ENCODE peak calls at places on chromosomes 12 and 14, in seven cellular contexts. One of them, this sample, is unnamed.

GRCh38 chr12:19243577-19243976 is 114.0 kb downstream of the PLEKHA5 start:
- DNase-seq in left cardiac atrium: no peak
- DNase-seq in MG63: no peak
- DNase-seq in AG08395: no peak
- DNase-seq in GM20000: no peak
- DNase-seq in stimulated activated CD4-positive, alpha-beta T cell treated with anti-CD3 and anti-CD28 coated beads, Interleukin-1b, Interleukin-23, amount 100 ng/mL, for 24 hours: no peak
- DNase-seq in cardiac muscle cell: no peak
- DNase-seq in this sample: no peak

GRCh38 chr12:89947437-89948265 is 239.0 kb upstream of the ATP2B1 start:
- DNase-seq in left cardiac atrium: no peak
- DNase-seq in MG63: peak; percentile 56
- DNase-seq in AG08395: peak; percentile 87
- DNase-seq in GM20000: no peak
- DNase-seq in stimulated activated CD4-positive, alpha-beta T cell treated with anti-CD3 and anti-CD28 coated beads, Interleukin-1b, Interleukin-23, amount 100 ng/mL, for 24 hours: no peak
- DNase-seq in cardiac muscle cell: peak; percentile 90
- DNase-seq in this sample: peak; percentile 84

GRCh38 chr14:59632381-59632780 is 55.8 kb upstream of the CCDC175 start:
- DNase-seq in left cardiac atrium: no peak
- DNase-seq in MG63: peak; percentile 2
- DNase-seq in AG08395: no peak
- DNase-seq in GM20000: peak; percentile 75
- DNase-seq in stimulated activated CD4-positive, alpha-beta T cell treated with anti-CD3 and anti-CD28 coated beads, Interleukin-1b, Interleukin-23, amount 100 ng/mL, for 24 hours: no peak
- DNase-seq in cardiac muscle cell: peak; percentile 40
- DNase-seq in this sample: peak; percentile 65

GRCh38 chr12:116050266-116050665 is 227.2 kb downstream of the MED13L start:
- DNase-seq in left cardiac atrium: no peak
- DNase-seq in MG63: no peak
- DNase-seq in AG08395: no peak
- DNase-seq in GM20000: peak; percentile 15
- DNase-seq in stimulated activated CD4-positive, alpha-beta T cell treated with anti-CD3 and anti-CD28 coated beads, Interleukin-1b, Interleukin-23, amount 100 ng/mL, for 24 hours: no peak
- DNase-seq in cardiac muscle cell: no peak
- DNase-seq in this sample: no peak

GRCh38 chr12:49902399-49903350 is 1.0 kb downstream of the FAIM2 start:
- DNase-seq in left cardiac atrium: peak; percentile 19
- DNase-seq in MG63: no peak
- DNase-seq in AG08395: no peak
- DNase-seq in GM20000: no peak
- DNase-seq in stimulated activated CD4-positive, alpha-beta T cell treated with anti-CD3 and anti-CD28 coated beads, Interleukin-1b, Interleukin-23, amount 100 ng/mL, for 24 hours: no peak
- DNase-seq in cardiac muscle cell: no peak
- DNase-seq in this sample: no peak

GRCh38 chr12:19482551-19483109 is 43.3 kb downstream of the AEBP2 start:
- DNase-seq in left cardiac atrium: peak; percentile 48
- DNase-seq in MG63: no peak
- DNase-seq in AG08395: no peak
- DNase-seq in GM20000: peak; percentile 35
- DNase-seq in stimulated activated CD4-positive, alpha-beta T cell treated with anti-CD3 and anti-CD28 coated beads, Interleukin-1b, Interleukin-23, amount 100 ng/mL, for 24 hours: no peak
- DNase-seq in cardiac muscle cell: peak; percentile 56
- DNase-seq in this sample: peak; percentile 84

GRCh38 chr14:51674294-51675002 is 22.7 kb downstream of the FRMD6 start:
- DNase-seq in left cardiac atrium: no peak
- DNase-seq in MG63: no peak
- DNase-seq in AG08395: no peak
- DNase-seq in GM20000: no peak
- DNase-seq in stimulated activated CD4-positive, alpha-beta T cell treated with anti-CD3 and anti-CD28 coated beads, Interleukin-1b, Interleukin-23, amount 100 ng/mL, for 24 hours: no peak
- DNase-seq in cardiac muscle cell: peak; percentile 60
- DNase-seq in this sample: peak; percentile 42

GRCh38 chr14:89630096-89630829 is 213.2 kb upstream of the FOXN3 start:
- DNase-seq in left cardiac atrium: no peak
- DNase-seq in MG63: no peak
- DNase-seq in AG08395: no peak
- DNase-seq in GM20000: no peak
- DNase-seq in stimulated activated CD4-positive, alpha-beta T cell treated with anti-CD3 and anti-CD28 coated beads, Interleukin-1b, Interleukin-23, amount 100 ng/mL, for 24 hours: no peak
- DNase-seq in cardiac muscle cell: no peak
- DNase-seq in this sample: no peak

GRCh38 chr12:75738486-75738885 is 227.1 kb upstream of the KRR1 start:
- DNase-seq in left cardiac atrium: no peak
- DNase-seq in MG63: no peak
- DNase-seq in AG08395: peak; percentile 36
- DNase-seq in GM20000: peak; percentile 54
- DNase-seq in stimulated activated CD4-positive, alpha-beta T cell treated with anti-CD3 and anti-CD28 coated beads, Interleukin-1b, Interleukin-23, amount 100 ng/mL, for 24 hours: peak; percentile 10
- DNase-seq in cardiac muscle cell: peak; percentile 24
- DNase-seq in this sample: no peak

GRCh38 chr12:57621497-57622292 is 10.5 kb downstream of the ARHGEF25 start:
- DNase-seq in left cardiac atrium: peak; percentile 76
- DNase-seq in MG63: peak; percentile 31
- DNase-seq in AG08395: peak; percentile 70
- DNase-seq in GM20000: peak; percentile 88
- DNase-seq in stimulated activated CD4-positive, alpha-beta T cell treated with anti-CD3 and anti-CD28 coated beads, Interleukin-1b, Interleukin-23, amount 100 ng/mL, for 24 hours: peak; percentile 42
- DNase-seq in cardiac muscle cell: peak; percentile 53
- DNase-seq in this sample: peak; percentile 35

GRCh38 chr14:92880851-92881250 is 42.1 kb upstream of the CHGA start:
- DNase-seq in left cardiac atrium: no peak
- DNase-seq in MG63: no peak
- DNase-seq in AG08395: peak; percentile 57
- DNase-seq in GM20000: no peak
- DNase-seq in stimulated activated CD4-positive, alpha-beta T cell treated with anti-CD3 and anti-CD28 coated beads, Interleukin-1b, Interleukin-23, amount 100 ng/mL, for 24 hours: no peak
- DNase-seq in cardiac muscle cell: peak; percentile 65
- DNase-seq in this sample: peak; percentile 80

GRCh38 chr12:18700254-18700653 is 37.6 kb downstream of the PLCZ1 start:
- DNase-seq in left cardiac atrium: peak; percentile 28
- DNase-seq in MG63: peak; percentile 57
- DNase-seq in AG08395: peak; percentile 84
- DNase-seq in GM20000: no peak
- DNase-seq in stimulated activated CD4-positive, alpha-beta T cell treated with anti-CD3 and anti-CD28 coated beads, Interleukin-1b, Interleukin-23, amount 100 ng/mL, for 24 hours: no peak
- DNase-seq in cardiac muscle cell: peak; percentile 97
- DNase-seq in this sample: peak; percentile 67

GRCh38 chr12:127162902-127163301 is 1104.1 kb upstream of the TMEM132C start:
- DNase-seq in left cardiac atrium: no peak
- DNase-seq in MG63: peak; percentile 35
- DNase-seq in AG08395: peak; percentile 77
- DNase-seq in GM20000: no peak
- DNase-seq in stimulated activated CD4-positive, alpha-beta T cell treated with anti-CD3 and anti-CD28 coated beads, Interleukin-1b, Interleukin-23, amount 100 ng/mL, for 24 hours: no peak
- DNase-seq in cardiac muscle cell: peak; percentile 14
- DNase-seq in this sample: peak; percentile 57

GRCh38 chr12:95446511-95446910 is 27.4 kb upstream of the METAP2 start:
- DNase-seq in left cardiac atrium: peak; percentile 53
- DNase-seq in MG63: no peak
- DNase-seq in AG08395: peak; percentile 6
- DNase-seq in GM20000: no peak
- DNase-seq in stimulated activated CD4-positive, alpha-beta T cell treated with anti-CD3 and anti-CD28 coated beads, Interleukin-1b, Interleukin-23, amount 100 ng/mL, for 24 hours: no peak
- DNase-seq in cardiac muscle cell: peak; percentile 62
- DNase-seq in this sample: no peak